ENCODE peak calls at places on chromosomes 5 and 9, in four cellular contexts. F is H54, R is hypothalamus, H is HEK293T. O is an unnamed sample.
A peak's percentile ranks its signal among the peaks of the same experiment; 100 is the strongest.

GRCh38 chr9:92341578-92341977 is 15.8 kb downstream of the CENPP start:
- DNase-seq in F (no peak), R (no peak), H (no peak), O (no peak)

GRCh38 chr5:107533946-107534876 is 136.5 kb downstream of the EFNA5 start:
- DNase-seq in F (no peak), R (no peak), H (no peak), O (no peak)

GRCh38 chr9:135456436-135457104 is 23.0 kb upstream of the PPP1R26 start:
- DNase-seq in F (no peak), R (no peak), H (no peak), O (no peak)

GRCh38 chr9:129414377-129415021 is 206.4 kb downstream of the C9orf50 start:
- DNase-seq in F (no peak), R (no peak), H (no peak), O (peak; percentile 17)

GRCh38 chr5:143758750-143759149 is 53.2 kb upstream of the HMHB1 start:
- DNase-seq in F (no peak), R (no peak), H (no peak), O (no peak)

GRCh38 chr9:12965303-12965702 is 190.5 kb downstream of the LURAP1L start:
- DNase-seq in F (no peak), R (no peak), H (no peak), O (no peak)

GRCh38 chr9:27117489-27118135 is 8.6 kb downstream of the TEK start:
- DNase-seq in F (peak; percentile 35), R (no peak), H (no peak), O (no peak)

GRCh38 chr5:132237141-132237540 is 9.5 kb upstream of the P4HA2 start:
- DNase-seq in F (no peak), R (no peak), H (no peak), O (no peak)

O was measured in EL.